ENCODE peak calls at places on chromosome 14, in nine cellular contexts. X, Z, M, S, B, V, O, N and E are unnamed samples.

GRCh38 chr14:99769799-99770198 is 23.4 kb upstream of the EML1 start:
- DNase-seq in X (peak; percentile 25), Z (no peak), M (no peak), S (no peak), B (no peak), V (no peak), O (no peak), N (no peak), E (no peak)

GRCh38 chr14:69612014-69612758 is 790 bp downstream of the SUSD6 start:
- DNase-seq in X (no peak), Z (peak; percentile 50), M (peak; percentile 24), S (no peak), B (no peak), V (peak; percentile 78), O (no peak), N (no peak), E (no peak)

GRCh38 chr14:95488376-95489162 is 27.9 kb downstream of the SYNE3 start:
- DNase-seq in X (no peak), Z (no peak), M (peak; percentile 69), S (no peak), B (no peak), V (no peak), O (no peak), N (no peak), E (no peak)

GRCh38 chr14:95480109-95480886 is 36.2 kb downstream of the SYNE3 start:
- DNase-seq in X (peak; percentile 90), Z (peak; percentile 38), M (no peak), S (no peak), B (no peak), V (no peak), O (no peak), N (no peak), E (no peak)

GRCh38 chr14:45786266-45786665 is 533.3 kb upstream of the MIS18BP1 start:
- DNase-seq in X (no peak), Z (no peak), M (no peak), S (no peak), B (no peak), V (no peak), O (no peak), N (no peak), E (no peak)

GRCh38 chr14:66443158-66443695 is 42.9 kb upstream of the CCDC196 start:
- DNase-seq in X (no peak), Z (no peak), M (no peak), S (no peak), B (no peak), V (no peak), O (no peak), N (no peak), E (no peak)

GRCh38 chr14:69571879-69572633 is 2.6 kb downstream of the CCDC177 start:
- DNase-seq in X (no peak), Z (peak; percentile 27), M (peak; percentile 21), S (no peak), B (no peak), V (peak; percentile 84), O (peak; percentile 37), N (no peak), E (no peak)

GRCh38 chr14:24172261-24172860 is 481 bp downstream of the REC8 start:
- DNase-seq in X (no peak), Z (no peak), M (no peak), S (no peak), B (no peak), V (peak; percentile 79), O (no peak), N (no peak), E (no peak)

GRCh38 chr14:24852312-24853060 is 197.5 kb downstream of the STXBP6 start:
- DNase-seq in X (no peak), Z (peak; percentile 54), M (no peak), S (no peak), B (no peak), V (no peak), O (no peak), N (no peak), E (no peak)

GRCh38 chr14:29352681-29353080 is 575.0 kb downstream of the PRKD1 start:
- DNase-seq in X (no peak), Z (no peak), M (no peak), S (no peak), B (no peak), V (no peak), O (no peak), N (no peak), E (no peak)

GRCh38 chr14:101689039-101689501 is 72.4 kb upstream of the PPP2R5C start:
- DNase-seq in X (no peak), Z (no peak), M (no peak), S (no peak), B (no peak), V (no peak), O (no peak), N (no peak), E (no peak)

GRCh38 chr14:53295985-53296582 is 143.0 kb upstream of the DDHD1 start:
- DNase-seq in X (no peak), Z (no peak), M (peak; percentile 12), S (no peak), B (peak; percentile 12), V (peak; percentile 8), O (no peak), N (no peak), E (no peak)

GRCh38 chr14:101907619-101908018 is 56.8 kb upstream of the DYNC1H1 start:
- DNase-seq in X (no peak), Z (no peak), M (no peak), S (no peak), B (no peak), V (no peak), O (no peak), N (no peak), E (no peak)

GRCh38 chr14:78075610-78076277 is 94.4 kb upstream of the NRXN3 start:
- DNase-seq in X (no peak), Z (no peak), M (no peak), S (no peak), B (no peak), V (no peak), O (no peak), N (no peak), E (no peak)

DNA sequence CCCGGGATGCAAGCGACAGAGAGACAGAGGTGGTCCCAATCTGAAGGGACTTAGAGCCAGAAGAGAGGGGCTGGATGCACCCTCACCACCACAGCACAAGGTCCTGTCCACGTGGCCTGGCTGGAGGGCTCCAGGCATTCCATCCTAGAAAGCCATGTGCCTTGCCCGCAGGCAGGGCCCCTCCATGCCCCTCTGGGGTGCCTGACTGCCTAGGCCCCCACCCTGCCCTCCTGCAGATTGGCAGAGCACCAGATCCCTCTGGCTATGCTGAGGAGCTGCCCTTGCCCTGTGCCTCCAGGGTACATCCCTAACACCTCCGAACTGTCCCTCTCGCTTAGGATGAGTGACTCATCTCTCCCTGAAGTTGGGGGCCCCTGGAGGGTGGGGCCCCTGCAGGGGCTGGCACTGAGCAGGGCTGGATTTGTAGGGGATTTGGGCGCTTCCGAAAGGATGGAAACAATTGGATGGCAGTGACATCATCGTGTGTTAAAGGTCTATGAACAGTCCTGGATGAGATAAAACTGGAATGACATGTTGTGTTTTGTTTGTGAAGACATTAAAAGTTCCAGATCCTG is 50.9 kb downstream of the CHGA start:
- DNase-seq in X (no peak), Z (no peak), M (no peak), S (no peak), B (no peak), V (no peak), O (no peak), N (no peak), E (no peak)
- TF ChIP-seq POLR2AphosphoS5 in X (no peak), Z (no peak), M (no peak), S (no peak), B (no peak), V (no peak), O (no peak), N (no peak), E (no peak)

GRCh38 chr14:32226051-32226450 is 23.0 kb upstream of the RNU6-8 start:
- DNase-seq in X (no peak), Z (no peak), M (no peak), S (no peak), B (no peak), V (no peak), O (no peak), N (no peak), E (no peak)
- TF ChIP-seq POLR2AphosphoS5 in X (no peak), Z (no peak), M (no peak), S (no peak), B (no peak), V (no peak), O (no peak), N (no peak), E (no peak)

GRCh38 chr14:92959761-92960680 is 37.1 kb downstream of the CHGA start:
- DNase-seq in X (no peak), Z (no peak), M (no peak), S (no peak), B (no peak), V (no peak), O (no peak), N (no peak), E (no peak)

GRCh38 chr14:92962031-92962830 is 39.3 kb downstream of the CHGA start:
- DNase-seq in X (no peak), Z (no peak), M (no peak), S (no peak), B (no peak), V (no peak), O (no peak), N (no peak), E (no peak)

GRCh38 chr14:92961567-92961855 is 38.6 kb downstream of the CHGA start:
- DNase-seq in X (no peak), Z (no peak), M (no peak), S (no peak), B (no peak), V (no peak), O (no peak), N (no peak), E (no peak)

GRCh38 chr14:92959189-92959531 is 36.2 kb downstream of the CHGA start:
- DNase-seq in X (no peak), Z (no peak), M (no peak), S (no peak), B (no peak), V (peak; percentile 95), O (no peak), N (no peak), E (no peak)

DNA sequence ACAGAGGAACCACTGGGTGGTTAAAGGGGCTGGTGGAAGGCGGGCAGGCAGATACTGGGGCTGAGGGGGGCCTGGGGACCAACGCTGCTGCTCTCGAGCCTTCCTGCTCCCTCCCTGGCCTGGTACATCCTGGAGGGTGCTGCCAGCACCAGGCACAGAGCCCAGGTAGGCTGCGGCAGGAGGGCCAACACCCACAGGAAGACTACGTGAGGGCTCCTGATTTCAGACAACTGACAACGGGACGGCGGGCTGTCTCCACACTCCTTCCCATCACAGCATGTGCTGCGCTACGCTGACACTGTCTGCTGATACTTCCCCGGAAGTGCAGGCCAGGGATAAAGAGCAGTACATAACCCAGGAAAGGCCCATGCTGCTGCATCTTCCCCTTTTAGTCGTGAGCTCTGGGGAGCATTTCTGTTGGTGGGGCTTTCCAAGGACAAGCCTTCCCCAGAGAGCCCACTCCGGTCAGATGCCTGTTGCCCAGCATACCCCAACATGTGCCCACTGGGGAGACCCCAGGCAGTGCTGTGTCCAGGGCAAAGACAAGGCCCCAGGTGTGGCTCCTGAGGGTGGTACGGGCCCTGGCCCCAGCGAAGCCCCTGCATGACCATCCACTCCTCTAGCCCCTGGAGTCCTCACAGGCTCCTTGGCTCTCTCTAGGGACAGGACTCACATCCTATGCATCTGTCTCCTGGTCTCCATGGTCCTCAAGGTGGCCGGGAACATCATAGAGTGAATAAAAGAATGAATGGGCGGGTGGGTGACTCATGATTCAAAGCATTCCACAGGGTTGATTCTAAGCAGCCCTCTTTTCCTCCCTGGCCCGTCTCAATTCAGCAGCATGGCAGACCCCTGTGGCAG is 38.0 kb downstream of the CHGA start:
- DNase-seq in X (no peak), Z (no peak), M (no peak), S (no peak), B (no peak), V (no peak), O (no peak), N (no peak), E (no peak)
- TF ChIP-seq POLR2AphosphoS5 in X (no peak), Z (no peak), M (no peak), S (no peak), B (no peak), V (no peak), O (no peak), N (no peak), E (no peak)

GRCh38 chr14:90301580-90302181 is 30.1 kb downstream of the NRDE2 start:
- DNase-seq in X (no peak), Z (no peak), M (peak; percentile 25), S (no peak), B (peak; percentile 7), V (peak; percentile 51), O (no peak), N (peak; percentile 10), E (no peak)
- TF ChIP-seq POLR2AphosphoS5 in X (no peak), Z (peak; percentile 17), M (no peak), S (no peak), B (no peak), V (no peak), O (no peak), N (no peak), E (no peak)